ENCODE peak calls at places on chromosomes 2 and 18, in seven cellular contexts. H is mucosa of descending colon; I is MM.1S; X is cardiac muscle cell; O is heart right ventricle; W is CD8-positive, alpha-beta T cell; U is SJCRH30. A is an unnamed sample.

GRCh38 chr2:240701736-240702639 is 10.3 kb downstream of the AQP12A start:
- DNase-seq in O (peak; percentile 8), U (no peak), I (no peak), X (no peak), H (peak; percentile 42), W (no peak), A (peak; percentile 30)

GRCh38 chr2:44120428-44120827 is 48.2 kb upstream of the PPM1B start:
- DNase-seq in X (no peak), H (no peak), U (no peak), O (no peak), W (peak; percentile 1), I (peak; percentile 81), A (no peak)

GRCh38 chr2:50951416-50951815 is 80.5 kb downstream of the NRXN1 start:
- DNase-seq in U (no peak), O (no peak), X (no peak), I (no peak), W (no peak), H (no peak), A (no peak)

GRCh38 chr18:35936951-35937350 is 35.5 kb upstream of the RMP24 start:
- DNase-seq in X (no peak), H (no peak), I (no peak), O (no peak), W (no peak), U (no peak), A (no peak)

GRCh38 chr18:6994719-6995430 is 122.7 kb downstream of the LAMA1 start:
- DNase-seq in U (no peak), I (peak; percentile 49), X (no peak), W (no peak), O (no peak), H (no peak), A (no peak)

GRCh38 chr2:232438951-232439757 is 16.8 kb upstream of the ALPI start:
- DNase-seq in H (no peak), X (peak; percentile 23), W (peak; percentile 24), I (no peak), O (no peak), U (peak; percentile 57), A (no peak)

GRCh38 chr18:56861244-56861643 is 210.1 kb downstream of the WDR7 start:
- DNase-seq in O (no peak), H (no peak), W (no peak), I (no peak), U (no peak), X (peak; percentile 49), A (no peak)

GRCh38 chr2:177682006-177682405 is 289.4 kb downstream of the AGPS start:
- DNase-seq in I (no peak), O (no peak), W (no peak), H (no peak), U (no peak), X (no peak), A (no peak)

GRCh38 chr18:12944724-12945123 is 3.1 kb upstream of the SEH1L start:
- DNase-seq in H (no peak), O (peak; percentile 35), W (no peak), I (no peak), X (no peak), U (peak; percentile 8), A (peak; percentile 79)

GRCh38 chr2:234792566-234792965 is 159.3 kb upstream of the SH3BP4 start:
- DNase-seq in I (no peak), X (no peak), W (no peak), U (no peak), O (no peak), H (no peak), A (no peak)

GRCh38 chr18:61743775-61744531 is 148.9 kb downstream of the RNF152 start:
- DNase-seq in O (peak; percentile 32), X (no peak), H (no peak), U (no peak), I (no peak), W (no peak), A (peak; percentile 62)

GRCh38 chr2:229212241-229212640 is 58.8 kb downstream of the PID1 start:
- DNase-seq in W (no peak), U (no peak), O (no peak), H (no peak), X (no peak), I (no peak), A (no peak)

GRCh38 chr18:75162467-75162866 is 46.5 kb downstream of the PTGR3 start:
- DNase-seq in O (no peak), I (no peak), X (no peak), U (no peak), H (no peak), W (no peak), A (no peak)

GRCh38 chr2:80548469-80548868 is 243.9 kb upstream of the LRRTM1 start:
- DNase-seq in H (no peak), X (peak; percentile 71), U (no peak), O (peak; percentile 75), I (no peak), W (no peak), A (peak; percentile 78)

GRCh38 chr2:74119912-74120825 is 27.5 kb downstream of the BOLA3 start:
- DNase-seq in X (peak; percentile 74), I (peak; percentile 88), H (peak; percentile 85), W (peak; percentile 78), U (peak; percentile 59), O (peak; percentile 87), A (peak; percentile 93)

GRCh38 chr2:89850881-89851582 is 1159.6 kb downstream of the RPIA start:
- DNase-seq in W (no peak), H (no peak), O (no peak), X (no peak), I (no peak), U (no peak), A (no peak)
- H3K9me3 ChIP-seq in W (no peaks in the 10 kb centered on the region), H (no peaks in the 10 kb centered on the region), O (no peaks in the 10 kb centered on the region), X (peaks cover 9% of the 10 kb centered on the region), I (no peaks in the 10 kb centered on the region), U (no peaks in the 10 kb centered on the region), A (no peaks in the 10 kb centered on the region)

DNA sequence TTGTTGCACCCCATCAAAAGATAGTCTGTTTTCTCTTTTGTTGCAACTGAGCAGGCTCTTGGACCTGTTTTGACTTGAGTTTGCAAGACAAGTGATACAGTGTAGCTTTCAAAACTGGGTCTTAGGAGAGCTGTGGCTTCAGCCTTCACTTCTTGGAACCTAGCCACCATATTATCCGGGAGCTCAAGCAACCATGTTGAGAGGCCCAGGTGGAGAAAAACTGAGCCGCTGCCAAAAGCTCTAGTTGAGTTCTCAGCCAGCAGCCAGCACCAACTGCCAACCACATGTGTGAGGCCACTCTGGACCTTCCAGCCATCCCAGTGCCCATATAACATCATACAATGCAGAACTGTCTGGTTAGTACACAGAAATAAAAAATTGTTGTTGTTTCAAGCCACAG is 5.4 kb downstream of the CACNB4 start:
- DNase-seq in H (no peak), W (no peak), I (no peak), O (no peak), U (peak; percentile 27), X (no peak), A (no peak)
- H3K4me3 ChIP-seq in H (no peak overlapping the region), W (no peak overlapping the region), I (no peak overlapping the region), O (no peak overlapping the region), U (no peak overlapping the region), X (no peak overlapping the region), A (no peak overlapping the region)

GRCh38 chr2:26764078-26764887 is at the start of gene SLC35F6:
- DNase-seq in H (peak; percentile 90), O (peak; percentile 88), X (peak; percentile 89), W (peak; percentile 77), I (peak; percentile 84), U (peak; percentile 84), A (peak; percentile 96)

GRCh38 chr2:26764906-26765305 is 822 bp downstream of the SLC35F6 start:
- DNase-seq in X (no peak), U (no peak), W (no peak), I (no peak), O (no peak), H (no peak), A (no peak)

GRCh38 chr2:26767129-26767528 is 3.0 kb downstream of the SLC35F6 start:
- DNase-seq in W (no peak), O (no peak), U (no peak), H (no peak), I (no peak), X (peak; percentile 29), A (no peak)

GRCh38 chr2:26767894-26768487 is 3.9 kb downstream of the SLC35F6 start:
- DNase-seq in U (no peak), W (no peak), X (no peak), O (no peak), H (no peak), I (no peak), A (no peak)

GRCh38 chr2:26765475-26766200 is 1.6 kb downstream of the SLC35F6 start:
- DNase-seq in H (no peak), U (no peak), O (no peak), W (no peak), X (no peak), I (no peak), A (no peak)
- H3K4me1 ChIP-seq in H (peaks cover 19% of the 10 kb centered on the region), U (peaks cover 8% of the 10 kb centered on the region), O (peaks cover 57% of the 10 kb centered on the region), W (peaks cover 32% of the 10 kb centered on the region), X (peaks cover 4% of the 10 kb centered on the region), I (peaks cover 3% of the 10 kb centered on the region), A (peaks cover 20% of the 10 kb centered on the region)

GRCh38 chr2:35503311-35503710 is 852.3 kb upstream of the CRIM1 start:
- DNase-seq in I (no peak), H (no peak), W (no peak), X (no peak), U (no peak), O (no peak), A (no peak)
- H3K9me3 ChIP-seq in I (no peaks in the 10 kb centered on the region), H (no peaks in the 10 kb centered on the region), W (no peaks in the 10 kb centered on the region), X (no peaks in the 10 kb centered on the region), U (no peaks in the 10 kb centered on the region), O (no peaks in the 10 kb centered on the region), A (no peaks in the 10 kb centered on the region)

A was measured in right cardiac atrium.